ENCODE peak calls at places on chromosomes 13 and 19, in five cellular contexts. L, J, Z, U and R are unnamed samples.

GRCh38 chr19:1384478-1385110 is 887 bp downstream of the NDUFS7 start:
- DNase-seq in L (no peak), J (no peak), Z (no peak), U (no peak), R (no peak)

GRCh38 chr13:111976474-111977183 is 90.3 kb upstream of the SOX1 start:
- DNase-seq in L (no peak), J (no peak), Z (no peak), U (no peak), R (no peak)

GRCh38 chr13:51324714-51325440 is 14.6 kb upstream of the SERPINE3 start:
- DNase-seq in L (no peak), J (no peak), Z (no peak), U (no peak), R (no peak)

GRCh38 chr19:37855098-37855497 is 51.3 kb downstream of the WDR87 start:
- DNase-seq in L (peak; percentile 70), J (no peak), Z (no peak), U (peak; percentile 50), R (no peak)

GRCh38 chr19:29384676-29385075 is 141.1 kb upstream of the VSTM2B start:
- DNase-seq in L (no peak), J (no peak), Z (peak; percentile 9), U (no peak), R (peak; percentile 9)

GRCh38 chr13:97127842-97128241 is 94.3 kb upstream of the MBNL2 start:
- DNase-seq in L (no peak), J (no peak), Z (no peak), U (no peak), R (no peak)

GRCh38 chr19:42233106-42233505 is 9.3 kb downstream of the GSK3A start:
- DNase-seq in L (no peak), J (no peak), Z (no peak), U (no peak), R (no peak)

GRCh38 chr19:32767951-32768679 is 48.5 kb downstream of the TDRD12 start:
- DNase-seq in L (no peak), J (no peak), Z (no peak), U (no peak), R (no peak)

GRCh38 chr19:38898788-38899446 is 501 bp downstream of the SIRT2 start:
- DNase-seq in L (peak; percentile 13), J (no peak), Z (peak; percentile 9), U (no peak), R (no peak)

GRCh38 chr13:20426766-20427448 is 98.8 kb downstream of the CRYL1 start:
- DNase-seq in L (no peak), J (no peak), Z (no peak), U (no peak), R (no peak)

GRCh38 chr19:18350490-18350889 is 10.1 kb downstream of the PGPEP1 start:
- DNase-seq in L (no peak), J (no peak), Z (no peak), U (no peak), R (no peak)

GRCh38 chr13:29956771-29957170 is 106.4 kb upstream of the UBL3 start:
- DNase-seq in L (no peak), J (no peak), Z (no peak), U (no peak), R (no peak)

GRCh38 chr19:56692496-56692895 is 20.9 kb upstream of the ZNF835 start:
- DNase-seq in L (no peak), J (no peak), Z (no peak), U (no peak), R (no peak)

GRCh38 chr19:35642798-35643254 is 1.3 kb downstream of the ETV2 start:
- DNase-seq in L (no peak), J (no peak), Z (no peak), U (peak; percentile 67), R (no peak)

GRCh38 chr19:35645680-35646511 is 2.2 kb upstream of the COX6B1 start:
- DNase-seq in L (no peak), J (no peak), Z (no peak), U (no peak), R (no peak)

GRCh38 chr19:35643255-35644205 is 2.0 kb downstream of the ETV2 start:
- DNase-seq in L (peak; percentile 76), J (peak; percentile 75), Z (peak; percentile 76), U (peak; percentile 93), R (peak; percentile 96)

GRCh38 chr19:35644987-35645679 is 3.0 kb upstream of the COX6B1 start:
- DNase-seq in L (peak; percentile 31), J (peak; percentile 56), Z (peak; percentile 75), U (peak; percentile 90), R (peak; percentile 92)

DNA sequence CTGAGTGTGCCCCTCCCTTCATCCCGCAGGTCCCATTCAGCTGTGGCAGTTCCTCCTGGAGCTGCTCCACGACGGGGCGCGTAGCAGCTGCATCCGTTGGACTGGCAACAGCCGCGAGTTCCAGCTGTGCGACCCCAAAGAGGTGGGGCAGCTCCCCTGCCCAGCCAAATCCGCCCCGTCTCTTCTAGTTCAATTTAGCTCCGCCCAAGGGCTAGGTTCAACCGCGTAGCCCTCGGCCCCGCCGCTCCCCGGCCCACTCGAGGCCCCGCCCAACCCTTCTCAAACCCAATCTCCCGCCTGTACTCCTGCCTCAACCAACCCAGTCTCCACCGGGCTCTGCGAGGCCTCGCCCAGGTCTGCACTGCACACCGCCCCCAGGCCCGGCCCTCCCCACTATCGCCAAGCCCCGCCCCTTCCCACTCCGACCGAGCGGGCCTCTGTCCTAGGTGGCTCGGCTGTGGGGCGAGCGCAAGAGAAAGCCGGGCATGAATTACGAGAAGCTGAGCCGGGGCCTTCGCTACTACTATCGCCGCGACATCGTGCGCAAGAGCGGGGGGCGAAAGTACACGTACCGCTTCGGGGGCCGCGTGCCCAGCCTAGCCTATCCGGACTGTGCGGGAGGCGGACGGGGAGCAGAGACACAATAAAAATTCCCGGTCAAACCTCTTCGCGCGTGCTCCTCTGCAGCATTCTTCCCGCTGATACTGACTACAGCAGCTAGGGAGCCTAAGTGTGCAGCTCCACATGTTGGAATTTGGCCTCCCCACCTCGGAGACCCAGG is 2.9 kb downstream of the ETV2 start:
- DNase-seq in L (peak; percentile 92), J (peak; percentile 93), Z (peak; percentile 74), U (peak; percentile 99), R (peak; percentile 99)
- TF ChIP-seq CTCF in L (no peak), J (no peak), Z (no peak), U (no peak), R (peak; percentile 16)

DNA sequence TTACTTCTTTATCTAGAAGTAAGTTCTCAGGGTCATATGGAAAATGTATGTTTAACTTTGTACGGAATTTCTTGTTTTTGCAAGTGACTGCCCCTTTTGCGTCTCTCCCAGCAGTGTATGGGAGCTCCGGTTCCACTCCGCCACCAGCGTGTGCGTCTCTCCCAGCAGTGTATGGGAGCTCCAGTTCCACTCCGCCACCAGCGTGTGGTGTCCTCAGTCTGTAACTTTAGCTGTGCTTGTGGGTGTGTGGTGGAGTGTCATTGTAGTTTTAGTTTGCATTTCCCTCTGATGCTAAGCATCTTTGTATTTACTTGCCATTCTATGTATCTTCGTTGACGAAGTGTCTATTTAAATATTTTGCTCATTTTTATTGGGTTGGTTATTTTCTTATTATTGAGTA is 2.4 kb downstream of the CUL4A start:
- DNase-seq in L (no peak), J (no peak), Z (peak; percentile 22), U (no peak), R (no peak)
- TF ChIP-seq CTCF in L (no peak), J (peak; percentile 48), Z (peak; percentile 49), U (no peak), R (no peak)

GRCh38 chr13:75226092-75226491 is 255.9 kb downstream of the TBC1D4 start:
- DNase-seq in L (peak; percentile 55), J (peak; percentile 8), Z (no peak), U (no peak), R (no peak)
- TF ChIP-seq CTCF in L (no peak), J (no peak), Z (no peak), U (no peak), R (no peak)

GRCh38 chr19:6847828-6848200 is 39.6 kb upstream of the ADGRE1 start:
- DNase-seq in L (no peak), J (no peak), Z (no peak), U (no peak), R (peak; percentile 42)

GRCh38 chr19:6838062-6838655 is 49.2 kb upstream of the ADGRE1 start:
- DNase-seq in L (no peak), J (no peak), Z (no peak), U (no peak), R (no peak)

GRCh38 chr19:6837525-6837924 is 49.9 kb upstream of the ADGRE1 start:
- DNase-seq in L (no peak), J (no peak), Z (no peak), U (no peak), R (no peak)

GRCh38 chr19:6848986-6849385 is 38.4 kb upstream of the ADGRE1 start:
- DNase-seq in L (no peak), J (no peak), Z (no peak), U (no peak), R (no peak)

GRCh38 chr19:6842871-6843607 is 44.3 kb upstream of the ADGRE1 start:
- DNase-seq in L (no peak), J (no peak), Z (no peak), U (no peak), R (no peak)
- TF ChIP-seq CTCF in L (no peak), J (no peak), Z (no peak), U (no peak), R (no peak)

DNA sequence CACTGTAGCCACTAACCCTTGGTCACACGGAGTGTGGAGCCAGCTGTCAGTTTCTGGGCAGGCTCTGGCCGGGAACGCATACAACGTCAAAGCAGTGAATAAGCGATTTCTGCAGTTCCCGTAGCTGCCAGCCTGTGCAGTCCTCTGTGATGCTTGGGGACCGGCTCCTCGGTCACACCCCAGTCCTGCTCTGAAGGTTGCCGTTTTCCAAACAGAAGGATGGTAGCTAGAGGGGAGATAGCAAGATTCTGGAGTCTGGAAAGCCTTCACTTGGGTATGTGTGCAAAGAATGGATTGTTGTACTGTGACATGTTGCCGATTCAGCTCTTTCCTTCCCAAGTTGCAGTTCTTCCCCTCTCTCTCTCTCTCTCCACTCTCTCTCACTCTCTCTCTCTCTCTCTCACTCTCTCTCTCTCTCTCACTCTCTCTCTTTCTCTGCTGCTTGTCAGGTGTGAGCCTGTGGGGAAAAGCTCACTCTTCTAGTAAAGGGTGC is 38.7 kb upstream of the C1QTNF9 start:
- DNase-seq in L (peak; percentile 62), J (no peak), Z (peak; percentile 39), U (peak; percentile 84), R (peak; percentile 93)
- TF ChIP-seq CTCF in L (no peak), J (no peak), Z (no peak), U (no peak), R (peak; percentile 39)